ENCODE peak calls at places on chromosomes 4 and X, in four cellular contexts. X is WTC11, F is HepG2, M is A549. A is an unnamed sample.

GRCh38 chr4:15493411-15493810 is 23.7 kb downstream of the CC2D2A start:
- DNase-seq in M (no peak), X (no peak), F (no peak), A (no peak)

GRCh38 chr4:91958651-91959050 is 345.1 kb upstream of the GRID2 start:
- DNase-seq in M (no peak), X (peak), F (no peak), A (no peak)

GRCh38 chrX:102959471-102959870 is 22.4 kb downstream of the RAB40AL start:
- DNase-seq in M (no peak), X (no peak), F (no peak), A (no peak)

GRCh38 chr4:20698382-20698781 is 1.9 kb upstream of the PACRGL start:
- DNase-seq in M (no peak), X (no peak), F (no peak), A (peak)

GRCh38 chrX:17242470-17242869 is 132.5 kb upstream of the NHS start:
- DNase-seq in X (peak), M (no peak), F (peak), A (peak)

GRCh38 chr4:169159614-169160013 is 111.1 kb downstream of the SH3RF1 start:
- DNase-seq in F (no peak), X (no peak), M (no peak), A (no peak)

GRCh38 chrX:8639949-8640348 is 92.0 kb downstream of the ANOS1 start:
- DNase-seq in F (no peak), X (no peak), M (no peak), A (no peak)

GRCh38 chr4:94995684-94996394 is 238.1 kb downstream of the BMPR1B start:
- DNase-seq in M (no peak), F (no peak), X (peak), A (no peak)

GRCh38 chrX:103686199-103687072 is at the start of gene MORF4L2:
- DNase-seq in X (peak), M (peak), F (peak), A (peak)

GRCh38 chr4:123892997-123893745 is 496.6 kb downstream of the SPRY1 start:
- DNase-seq in M (no peak), X (no peak), F (peak), A (no peak)

GRCh38 chrX:129705377-129705925 is 33.3 kb upstream of the XPNPEP2 start:
- DNase-seq in M (no peak), F (no peak), X (no peak), A (no peak)

GRCh38 chrX:18146954-18147353 is 73.7 kb downstream of the BEND2 start:
- DNase-seq in X (peak), M (no peak), F (peak), A (peak)

GRCh38 chr4:169210516-169211108 is 60.1 kb downstream of the SH3RF1 start:
- DNase-seq in X (no peak), F (no peak), M (no peak), A (no peak)

GRCh38 chr4:27305246-27305645 is 444.6 kb downstream of the STIM2 start:
- DNase-seq in X (no peak), M (no peak), F (no peak), A (no peak)

GRCh38 chr4:11072426-11072825 is 356.3 kb downstream of the HS3ST1 start:
- DNase-seq in X (no peak), F (no peak), M (no peak), A (no peak)

GRCh38 chrX:36986231-36986630 is 21.9 kb upstream of the FAM47C start:
- DNase-seq in X (no peak), F (no peak), M (no peak), A (no peak)

GRCh38 chr4:69497081-69497480 is 1.4 kb upstream of the UGT2B4 start:
- DNase-seq in F (no peak), X (no peak), M (no peak), A (no peak)

GRCh38 chrX:24466025-24466424 is 939 bp downstream of the PDK3 start:
- DNase-seq in X (no peak), F (no peak), M (no peak), A (no peak)

GRCh38 chrX:100289159-100289558 is 120.9 kb downstream of the PCDH19 start:
- DNase-seq in X (no peak), F (no peak), M (no peak), A (no peak)

GRCh38 chrX:151396827-151397740 is at the start of gene VMA21:
- DNase-seq in X (peak), F (peak), M (peak), A (peak)

GRCh38 chrX:151398346-151398745 is 1.3 kb downstream of the VMA21 start:
- DNase-seq in X (no peak), M (no peak), F (no peak), A (no peak)

GRCh38 chrX:151397741-151398070 is 700 bp downstream of the VMA21 start:
- DNase-seq in M (peak), X (no peak), F (no peak), A (peak)

GRCh38 chrX:151393514-151393913 is 3.5 kb upstream of the VMA21 start:
- DNase-seq in F (no peak), M (no peak), X (peak), A (no peak)

DNA sequence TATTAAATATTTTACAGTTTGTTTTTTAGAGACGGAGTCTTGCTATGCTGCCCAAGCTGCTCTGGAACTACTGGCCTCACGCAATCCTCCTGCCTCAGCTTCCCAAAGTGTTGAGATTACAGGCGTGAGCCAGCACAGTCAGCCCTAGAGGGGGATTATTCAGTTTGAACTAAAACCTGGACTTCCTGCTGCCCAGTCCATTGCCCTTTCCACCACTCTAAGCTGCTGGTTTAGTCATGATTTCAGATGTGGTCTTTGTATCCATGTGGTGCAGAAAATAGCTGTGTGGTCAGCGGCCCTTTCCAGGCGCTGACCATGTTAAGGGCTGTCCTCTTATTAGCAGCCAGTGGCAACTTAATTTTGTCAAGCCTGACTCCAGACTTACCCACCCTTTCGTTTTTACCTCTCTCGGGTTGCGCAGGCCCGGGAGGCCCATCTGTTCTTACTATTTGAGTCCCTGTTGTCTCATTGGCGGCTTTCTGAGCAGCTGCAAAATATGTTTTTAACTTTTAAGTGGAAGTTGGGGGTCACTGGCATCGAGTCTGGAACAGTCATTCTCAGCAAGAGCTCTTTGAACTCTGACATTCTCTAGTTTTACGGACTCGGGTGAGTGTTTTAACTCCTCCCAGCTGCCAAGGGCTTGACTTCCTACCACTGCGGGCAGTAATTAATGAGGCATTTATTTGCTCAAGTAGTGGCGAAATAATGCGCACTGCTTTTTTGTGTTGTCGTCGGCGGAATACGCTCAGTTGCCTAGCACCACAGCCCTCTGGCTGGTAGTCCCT is 772 bp upstream of the VMA21 start:
- DNase-seq in M (no peak), X (no peak), F (peak), A (no peak)
- TF ChIP-seq NR3C1 in M (no peak), X (no peak), F (no peak), A (no peak)

DNA sequence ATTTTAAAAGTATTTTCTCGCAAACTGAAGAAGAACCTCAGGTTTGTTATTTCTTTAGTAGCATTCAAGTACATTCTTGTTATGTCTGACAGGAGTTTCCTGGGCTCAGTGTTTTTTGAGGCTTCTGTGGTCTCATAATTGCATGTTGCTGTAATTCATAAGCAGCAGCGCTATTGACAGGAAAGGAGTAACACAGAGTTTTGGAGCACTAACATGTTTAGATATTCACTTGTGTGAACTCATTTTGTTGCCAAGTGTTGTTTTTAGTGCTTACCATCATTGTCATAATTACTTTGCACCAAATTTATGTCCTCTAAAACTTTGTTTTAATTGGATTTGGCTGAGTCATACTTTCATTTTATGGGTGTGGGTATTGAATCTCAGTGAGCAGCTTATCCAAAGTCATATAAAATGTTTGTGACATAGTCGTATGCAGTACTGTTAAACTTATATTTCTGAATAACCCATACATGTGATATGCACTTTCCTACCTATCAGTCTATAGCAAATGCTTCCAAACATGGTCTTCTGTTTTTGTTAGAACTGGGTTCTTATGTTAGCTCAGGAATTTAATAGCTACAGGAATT is 358.7 kb upstream of the CTSO start:
- DNase-seq in X (no peak), M (no peak), F (no peak), A (no peak)
- TF ChIP-seq NR3C1 in X (no peak), M (no peak), F (no peak), A (no peak)

GRCh38 chrX:81259008-81259713 is 57.3 kb downstream of the SH3BGRL start:
- DNase-seq in M (no peak), X (no peak), F (no peak), A (no peak)
- TF ChIP-seq NR3C1 in M (no peak), X (no peak), F (no peak), A (no peak)

GRCh38 chr4:2442175-2442993 is 23.6 kb downstream of the CFAP99 start:
- DNase-seq in M (peak), X (no peak), F (no peak), A (peak)
- TF ChIP-seq NR3C1 in M (no peak), X (no peak), F (no peak), A (no peak)

GRCh38 chr4:24434193-24434728 is 150.1 kb downstream of the DHX15 start:
- DNase-seq in X (no peak), F (no peak), M (no peak), A (no peak)

GRCh38 chr4:24428850-24429249 is 155.5 kb downstream of the DHX15 start:
- DNase-seq in X (no peak), F (no peak), M (no peak), A (no peak)

DNA sequence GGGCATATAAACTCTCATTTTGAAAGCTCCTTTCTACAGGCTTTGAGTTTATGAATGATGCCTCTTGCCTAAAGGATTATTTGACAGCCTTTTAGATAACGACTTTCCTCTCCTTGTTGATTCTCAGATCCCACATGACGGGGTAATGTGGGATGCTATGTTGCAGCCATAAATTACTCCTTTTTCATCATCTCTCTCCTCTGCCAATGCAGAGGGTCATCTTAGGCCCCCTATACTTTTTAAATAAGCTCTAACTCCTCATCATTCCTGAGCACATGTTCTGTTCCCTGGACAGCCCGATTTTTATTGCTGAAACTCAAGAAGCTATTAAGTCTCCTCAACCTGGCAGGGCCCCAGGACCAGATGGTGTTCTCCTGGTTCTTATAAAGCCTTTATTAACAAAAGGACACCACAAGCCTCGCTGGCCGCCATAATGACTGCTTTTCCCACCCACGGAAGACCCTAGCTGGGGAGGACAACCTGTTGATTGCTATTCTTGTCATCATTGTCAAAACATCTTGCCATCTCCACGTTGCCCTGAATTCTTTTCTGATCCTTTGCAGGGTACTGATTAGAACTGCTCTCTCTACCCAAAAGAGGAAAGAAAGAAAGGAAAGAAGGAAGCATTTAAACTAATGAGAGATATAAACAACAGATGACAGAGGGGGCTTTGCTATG is 150.7 kb downstream of the DHX15 start:
- DNase-seq in X (no peak), M (no peak), F (no peak), A (no peak)
- TF ChIP-seq NR3C1 in X (no peak), M (no peak), F (no peak), A (no peak)

DNA sequence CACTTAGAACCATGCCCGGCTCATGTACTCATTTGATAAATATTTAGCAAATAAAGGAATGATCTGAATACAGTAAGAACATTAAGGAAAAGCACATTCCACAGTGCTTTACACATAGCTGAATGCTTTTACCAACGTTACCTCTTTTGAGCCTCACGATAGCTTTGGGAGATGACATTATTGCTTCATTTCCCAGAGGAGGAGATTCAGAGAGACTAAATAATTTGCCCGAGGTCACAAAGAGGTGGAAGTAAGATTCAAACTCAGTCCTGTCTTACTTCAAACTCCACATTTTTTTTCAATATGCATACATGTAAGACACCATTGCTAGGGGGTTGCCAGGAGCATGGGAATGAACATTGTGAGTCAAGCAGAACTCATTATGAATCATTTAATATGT is 538.5 kb downstream of the BCOR start:
- DNase-seq in F (no peak), X (no peak), M (no peak), A (no peak)
- TF ChIP-seq NR3C1 in F (no peak), X (no peak), M (no peak), A (no peak)

GRCh38 chr4:55920571-55920970 is 28.2 kb upstream of the CEP135 start:
- DNase-seq in F (no peak), M (no peak), X (no peak), A (no peak)
- TF ChIP-seq NR3C1 in F (no peak), M (no peak), X (no peak), A (no peak)

DNA sequence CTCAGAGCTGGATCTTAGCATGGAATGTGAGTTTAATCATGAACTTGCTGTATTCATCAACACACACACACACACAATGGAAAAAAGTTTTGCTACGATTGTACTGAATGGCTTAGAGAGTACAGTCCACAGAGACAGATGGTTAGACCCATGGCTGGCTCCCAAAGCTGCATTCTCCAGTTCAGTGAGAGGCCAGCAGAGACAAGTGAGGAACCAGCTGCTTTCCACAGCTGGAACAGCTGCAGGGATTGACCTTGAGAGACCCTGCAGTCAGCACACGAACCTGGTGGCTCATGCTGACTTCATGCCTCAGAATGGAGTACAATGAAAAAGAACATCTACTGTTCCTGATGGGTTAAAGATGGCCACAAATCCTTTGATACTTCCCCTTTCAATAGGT is 94.5 kb downstream of the DHX15 start:
- DNase-seq in M (no peak), F (no peak), X (no peak), A (no peak)
- TF ChIP-seq NR3C1 in M (no peak), F (no peak), X (no peak), A (no peak)

GRCh38 chr4:1910643-1911042 is 39.5 kb downstream of the NSD2 start:
- DNase-seq in F (peak), X (peak), M (peak), A (peak)
- TF ChIP-seq NR3C1 in F (no peak), X (no peak), M (no peak), A (no peak)